ENCODE peak calls at places on chromosomes 1 and 21, in eight cellular contexts. O, Z, U, D, Y, I, W and P are unnamed samples.

GRCh38 chr1:183604048-183604808 is 14.0 kb upstream of the NCF2 start:
- DNase-seq in O (peak; percentile 52), Z (no peak), U (peak; percentile 76), D (peak; percentile 97), Y (no peak), I (peak; percentile 88), W (no peak), P (no peak)

GRCh38 chr1:225449261-225449660 is 21.4 kb upstream of the LBR start:
- DNase-seq in O (no peak), Z (no peak), U (no peak), D (no peak), Y (no peak), I (no peak), W (no peak), P (peak; percentile 99)

GRCh38 chr1:111948209-111949131 is 41.0 kb downstream of the KCND3 start:
- DNase-seq in O (peak; percentile 35), Z (no peak), U (no peak), D (no peak), Y (peak; percentile 16), I (no peak), W (no peak), P (peak; percentile 75)

GRCh38 chr21:43842742-43843141 is 22.3 kb upstream of the AGPAT3 start:
- DNase-seq in O (no peak), Z (no peak), U (no peak), D (no peak), Y (no peak), I (no peak), W (no peak), P (no peak)

GRCh38 chr1:228012555-228012954 is 5.8 kb downstream of the WNT3A start:
- DNase-seq in O (no peak), Z (no peak), U (no peak), D (no peak), Y (no peak), I (no peak), W (no peak), P (no peak)

GRCh38 chr1:183137782-183138181 is 48.3 kb upstream of the LAMC2 start:
- DNase-seq in O (no peak), Z (no peak), U (no peak), D (no peak), Y (no peak), I (no peak), W (no peak), P (no peak)

GRCh38 chr21:29064850-29065481 is 8.5 kb downstream of the CCT8 start:
- DNase-seq in O (no peak), Z (no peak), U (no peak), D (peak; percentile 55), Y (no peak), I (no peak), W (no peak), P (no peak)

GRCh38 chr1:145879775-145880174 is 5.9 kb downstream of the ANKRD35 start:
- DNase-seq in O (no peak), Z (no peak), U (no peak), D (no peak), Y (no peak), I (no peak), W (no peak), P (no peak)

GRCh38 chr1:184324972-184325371 is 61.9 kb upstream of the C1orf21 start:
- DNase-seq in O (no peak), Z (no peak), U (no peak), D (no peak), Y (no peak), I (no peak), W (no peak), P (no peak)

GRCh38 chr1:30313176-30313575 is 410.2 kb downstream of the MATN1 start:
- DNase-seq in O (no peak), Z (no peak), U (no peak), D (no peak), Y (no peak), I (no peak), W (no peak), P (no peak)

GRCh38 chr1:16078925-16079656 is 5.6 kb upstream of the FAM131C start:
- DNase-seq in O (peak; percentile 86), Z (peak; percentile 76), U (peak; percentile 82), D (no peak), Y (peak; percentile 82), I (peak; percentile 61), W (peak; percentile 88), P (peak; percentile 60)

GRCh38 chr1:8182034-8182761 is 135.7 kb upstream of the SLC45A1 start:
- DNase-seq in O (peak; percentile 96), Z (no peak), U (peak; percentile 60), D (no peak), Y (no peak), I (peak; percentile 97), W (peak; percentile 10), P (peak; percentile 85)

GRCh38 chr1:214004795-214005194 is 17.0 kb downstream of the PROX1 start:
- DNase-seq in O (no peak), Z (no peak), U (no peak), D (no peak), Y (no peak), I (no peak), W (no peak), P (no peak)

GRCh38 chr1:23801338-23801748 is 789 bp upstream of the GALE start:
- DNase-seq in O (peak; percentile 55), Z (no peak), U (peak; percentile 68), D (no peak), Y (no peak), I (no peak), W (no peak), P (no peak)
- H3K27ac ChIP-seq in O (peak overlapping the region; percentile 94), Z (peak overlapping the region; percentile 80), U (peak overlapping the region; percentile 99), D (peak overlapping the region; percentile 93), Y (peak overlapping the region; percentile 82), I (no peak overlapping the region), W (peak overlapping the region; percentile 95), P (peak overlapping the region; percentile 98)

DNA sequence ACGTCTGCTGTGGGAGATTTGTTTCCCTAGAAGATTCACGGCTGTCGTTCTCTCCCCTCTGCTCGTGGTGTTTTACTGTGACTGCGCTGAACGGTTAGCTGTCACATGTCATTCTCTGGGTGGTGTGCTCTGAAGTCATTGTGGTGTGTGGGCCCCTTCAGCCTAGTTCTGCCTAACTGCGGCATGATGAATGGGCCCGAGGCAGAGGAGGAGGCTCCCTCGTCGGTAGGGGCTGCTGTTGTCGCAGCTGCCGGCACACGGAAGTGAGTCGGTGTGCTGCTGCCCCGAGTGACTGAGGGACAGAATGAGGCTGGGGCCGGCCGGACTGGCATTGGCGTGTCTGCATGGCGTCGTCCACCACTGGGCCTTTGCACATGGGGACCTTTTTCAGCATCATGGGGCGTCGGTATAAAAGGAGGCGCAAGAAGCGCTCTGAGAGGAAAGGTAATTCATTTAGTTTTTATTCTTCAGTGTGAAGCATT is 77.9 kb downstream of the ADARB1 start:
- DNase-seq in O (peak; percentile 43), Z (no peak), U (peak; percentile 77), D (peak; percentile 68), Y (peak; percentile 85), I (peak; percentile 61), W (no peak), P (no peak)
- TF ChIP-seq CTCF in O (peak; percentile 20), Z (no peak), U (peak; percentile 34), D (peak; percentile 66), Y (peak; percentile 94), I (peak; percentile 85), W (peak; percentile 18), P (no peak)

DNA sequence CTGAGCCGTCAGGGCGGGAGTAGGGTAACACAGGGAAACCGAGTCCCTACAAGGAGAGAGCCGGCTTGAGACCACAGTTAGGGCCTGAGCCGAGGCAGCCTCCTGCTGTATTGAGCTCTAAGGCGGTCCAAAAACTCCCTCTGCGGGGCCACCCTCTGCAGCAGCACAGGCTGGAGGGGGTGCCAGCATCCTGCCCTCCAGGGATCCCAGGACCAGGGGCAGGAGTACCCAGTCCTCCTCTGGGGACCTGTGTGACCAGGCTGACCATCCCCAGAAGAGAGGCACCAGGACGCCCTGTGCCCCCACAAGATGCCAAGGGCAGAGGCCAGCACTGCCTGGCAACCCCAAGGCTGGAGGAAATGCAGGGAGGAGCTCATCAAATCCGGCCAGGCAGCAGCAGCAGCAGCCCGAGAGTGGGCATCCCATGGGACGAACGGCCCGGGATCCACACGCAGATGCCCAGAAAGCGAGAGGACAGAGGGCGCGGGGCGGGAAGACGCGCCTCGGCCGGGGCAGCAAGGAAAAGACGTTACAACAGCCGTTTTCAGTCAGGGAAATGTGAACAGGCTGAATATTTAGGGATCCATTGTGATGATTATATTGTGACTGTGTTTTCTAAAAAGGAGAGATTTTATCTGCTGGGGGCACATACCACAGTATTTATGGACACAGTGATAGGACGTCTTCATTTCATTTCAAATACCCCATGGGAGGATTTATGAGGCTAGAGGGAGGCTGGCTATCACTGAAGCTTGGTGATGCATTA is 57.1 kb upstream of the COL18A1 start:
- DNase-seq in O (no peak), Z (no peak), U (peak; percentile 45), D (no peak), Y (no peak), I (no peak), W (peak; percentile 88), P (no peak)
- H3K27ac ChIP-seq in O (peak overlapping the region; percentile 59), Z (peak overlapping the region; percentile 76), U (no peak overlapping the region), D (no peak overlapping the region), Y (no peak overlapping the region), I (no peak overlapping the region), W (peak overlapping the region; percentile 62), P (no peak overlapping the region)

DNA sequence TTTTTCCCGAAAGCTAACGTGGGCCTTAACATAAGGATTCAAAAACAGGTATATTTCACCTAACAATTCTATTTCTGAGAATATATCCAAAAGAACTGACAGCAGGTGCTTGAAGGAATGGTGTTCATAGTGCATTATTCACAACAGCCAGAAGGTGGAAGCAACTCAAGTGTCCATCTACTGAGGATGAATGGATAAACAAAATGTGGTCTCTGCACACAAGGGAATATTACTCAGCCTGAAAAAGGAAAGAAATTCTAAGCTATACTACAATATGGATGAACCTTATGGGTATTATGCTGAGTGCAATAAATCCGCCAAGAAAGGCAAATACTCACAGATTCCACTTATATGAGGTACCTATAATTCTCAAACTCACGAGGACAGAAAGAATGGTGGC is 6.1 kb upstream of the RIPPLY3 start:
- DNase-seq in O (no peak), Z (no peak), U (no peak), D (no peak), Y (no peak), I (no peak), W (no peak), P (no peak)
- TF ChIP-seq CTCF in O (no peak), Z (no peak), U (no peak), D (no peak), Y (peak; percentile 21), I (no peak), W (no peak), P (no peak)

DNA sequence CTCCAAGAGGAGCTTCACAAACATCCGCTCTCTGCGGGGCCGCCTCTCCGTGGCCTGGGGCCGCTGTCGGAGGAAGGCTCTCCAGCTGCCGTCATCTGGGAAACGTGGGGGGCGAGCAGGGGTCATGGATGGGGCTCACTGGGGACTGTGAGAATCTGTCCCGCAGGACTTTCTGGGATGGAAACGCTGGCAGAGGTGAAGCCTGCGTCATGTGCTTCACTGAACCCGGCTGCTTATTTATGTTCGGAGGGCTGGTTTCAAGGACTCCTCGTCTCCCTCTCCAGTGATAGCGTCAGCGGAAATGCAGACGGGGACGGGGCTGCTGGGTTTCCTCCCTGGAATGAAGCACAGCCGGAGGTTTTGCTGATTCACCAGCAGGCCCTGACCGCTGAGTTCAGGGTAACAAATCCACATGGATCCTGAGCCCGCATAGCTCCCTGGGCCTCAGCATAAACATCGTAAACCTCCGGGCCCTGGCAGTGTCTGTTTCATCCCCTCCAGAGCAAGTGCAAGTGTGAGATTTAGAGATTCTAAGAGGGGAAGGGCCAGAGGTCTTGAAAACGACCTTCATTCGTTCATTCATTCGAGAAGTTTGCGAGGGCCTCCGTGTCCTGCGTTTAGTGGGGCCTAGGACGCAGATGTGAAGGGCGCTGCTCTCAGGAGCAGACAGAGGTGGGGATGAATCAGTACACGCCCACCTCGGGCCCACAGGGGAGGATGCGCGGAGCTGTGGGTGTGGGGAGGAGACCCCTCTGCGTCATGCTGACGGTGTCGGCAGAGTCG is 7.0 kb upstream of the POFUT2 start:
- DNase-seq in O (peak; percentile 70), Z (peak; percentile 97), U (peak; percentile 64), D (no peak), Y (no peak), I (peak; percentile 99), W (peak; percentile 97), P (no peak)
- H3K27ac ChIP-seq in O (peak overlapping the region; percentile 53), Z (peak overlapping the region; percentile 97), U (peak overlapping the region; percentile 92), D (no peak overlapping the region), Y (no peak overlapping the region), I (peak overlapping the region; percentile 100), W (peak overlapping the region; percentile 96), P (no peak overlapping the region)